ENCODE peak calls at places on chromosomes 3 and 15, in eight cellular contexts. I, Y, G, C, Q, S, A and J are unnamed samples.

GRCh38 chr3:184320099-184320445 is 5.7 kb downstream of the EIF4G1 start:
- DNase-seq in I (peak), Y (no peak), G (peak), C (peak), Q (peak), S (peak), A (no peak), J (no peak)

GRCh38 chr15:77143606-77144005 is 72.7 kb upstream of the TSPAN3 start:
- DNase-seq in I (no peak), Y (no peak), G (no peak), C (no peak), Q (no peak), S (no peak), A (no peak), J (no peak)

GRCh38 chr15:69574506-69574905 is 121.9 kb downstream of the RPLP1 start:
- DNase-seq in I (no peak), Y (no peak), G (no peak), C (no peak), Q (no peak), S (no peak), A (no peak), J (no peak)

GRCh38 chr3:72163809-72164634 is 379.1 kb upstream of the PROK2 start:
- DNase-seq in I (no peak), Y (no peak), G (no peak), C (no peak), Q (no peak), S (no peak), A (no peak), J (peak)

GRCh38 chr3:3666664-3667063 is 132.6 kb upstream of the LRRN1 start:
- DNase-seq in I (no peak), Y (no peak), G (no peak), C (no peak), Q (no peak), S (no peak), A (no peak), J (no peak)

GRCh38 chr3:187689984-187690383 is 12.4 kb downstream of the RTP2 start:
- DNase-seq in I (no peak), Y (no peak), G (no peak), C (no peak), Q (no peak), S (no peak), A (no peak), J (no peak)

GRCh38 chr15:72958634-72959033 is 93.6 kb upstream of the NEO1 start:
- DNase-seq in I (no peak), Y (no peak), G (no peak), C (no peak), Q (no peak), S (no peak), A (no peak), J (no peak)

GRCh38 chr3:36494461-36495109 is 114.3 kb downstream of the STAC start:
- DNase-seq in I (no peak), Y (no peak), G (no peak), C (peak), Q (no peak), S (no peak), A (no peak), J (no peak)

GRCh38 chr15:81303241-81304225 is 20.4 kb downstream of the STARD5 start:
- DNase-seq in I (no peak), Y (no peak), G (no peak), C (no peak), Q (no peak), S (no peak), A (no peak), J (no peak)

GRCh38 chr3:121411554-121411953 is 134.2 kb downstream of the POLQ start:
- DNase-seq in I (no peak), Y (no peak), G (no peak), C (no peak), Q (no peak), S (no peak), A (no peak), J (no peak)

GRCh38 chr3:168991813-168992212 is 671.7 kb downstream of the MECOM start:
- DNase-seq in I (no peak), Y (no peak), G (no peak), C (no peak), Q (no peak), S (no peak), A (no peak), J (no peak)

GRCh38 chr15:72315706-72316370 is 4.1 kb downstream of the CELF6 start:
- DNase-seq in I (no peak), Y (no peak), G (no peak), C (no peak), Q (no peak), S (no peak), A (no peak), J (no peak)

GRCh38 chr3:102530443-102531195 is 95.8 kb downstream of the ZPLD1 start:
- DNase-seq in I (no peak), Y (no peak), G (peak), C (peak), Q (no peak), S (no peak), A (no peak), J (no peak)

GRCh38 chr3:149599236-149599635 is 58.6 kb downstream of the WWTR1 start:
- DNase-seq in I (no peak), Y (no peak), G (no peak), C (no peak), Q (no peak), S (no peak), A (no peak), J (no peak)